ENCODE peak calls at places on chromosomes 11 and 22, in six cellular contexts. C is epithelial cell of esophagus, G is body of pancreas, Z is foreskin keratinocyte, A is suprapubic skin, U is fibroblast of pulmonary artery. B is an unnamed sample.

GRCh38 chr11:95108159-95108611 is 18.5 kb downstream of the ENDOD1 start:
- DNase-seq in G (no peak), C (peak), A (no peak), Z (no peak), U (peak), B (no peak)

GRCh38 chr11:128701936-128702335 is 8.1 kb downstream of the FLI1 start:
- DNase-seq in C (no peak), Z (no peak), G (no peak), A (no peak), U (no peak), B (no peak)

GRCh38 chr11:116376054-116376453 is 396.7 kb downstream of the BUD13 start:
- DNase-seq in G (no peak), U (no peak), Z (no peak), C (no peak), A (no peak), B (no peak)

GRCh38 chr22:30245985-30246901 is at the start of gene LIF:
- DNase-seq in G (no peak), U (peak), A (no peak), C (peak), Z (no peak), B (peak)

GRCh38 chr11:36394926-36395325 is 98.8 kb downstream of the PRR5L start:
- DNase-seq in U (no peak), A (no peak), Z (no peak), C (no peak), G (no peak), B (no peak)

GRCh38 chr11:3127706-3128355 is 37.3 kb downstream of the OSBPL5 start:
- DNase-seq in U (no peak), C (no peak), A (no peak), Z (no peak), G (peak), B (no peak)

GRCh38 chr11:843086-843704 is 543 bp downstream of the TSPAN4 start:
- DNase-seq in U (no peak), G (peak), Z (no peak), A (no peak), C (no peak), B (no peak)

GRCh38 chr11:2662430-2663299 is 37.1 kb downstream of the KCNQ1OT1 start:
- DNase-seq in A (peak), U (no peak), G (no peak), Z (no peak), C (no peak), B (no peak)

GRCh38 chr11:8317164-8317563 is 53.5 kb upstream of the LMO1 start:
- DNase-seq in A (no peak), U (peak), C (no peak), G (no peak), Z (no peak), B (no peak)

GRCh38 chr11:60767388-60767811 is 10.7 kb downstream of the MS4A15 start:
- DNase-seq in A (no peak), C (no peak), Z (no peak), U (no peak), G (no peak), B (no peak)

GRCh38 chr11:7494086-7494775 is 8.9 kb downstream of the OLFML1 start:
- DNase-seq in A (no peak), C (peak), U (no peak), G (no peak), Z (peak), B (no peak)

GRCh38 chr11:128535468-128536457 is 51.6 kb downstream of the ETS1 start:
- DNase-seq in U (no peak), A (no peak), Z (no peak), G (no peak), C (no peak), B (no peak)

GRCh38 chr11:45280449-45280848 is 5.7 kb downstream of the SYT13 start:
- DNase-seq in A (no peak), U (peak), Z (no peak), C (peak), G (no peak), B (no peak)

GRCh38 chr11:16612801-16613400 is 125.5 kb upstream of the C11orf58 start:
- DNase-seq in G (peak), C (peak), U (no peak), Z (peak), A (peak), B (no peak)

GRCh38 chr11:13338437-13339069 is 61.0 kb downstream of the BMAL1 start:
- DNase-seq in A (no peak), G (no peak), C (peak), Z (peak), U (peak), B (no peak)

GRCh38 chr11:93849751-93850584 is 450 bp downstream of the VSTM5 start:
- DNase-seq in A (no peak), U (peak), G (peak), C (no peak), Z (no peak), B (no peak)

GRCh38 chr11:65530157-65530496 is 5.2 kb downstream of the SCYL1 start:
- DNase-seq in A (no peak), G (no peak), U (no peak), C (no peak), Z (no peak), B (no peak)

GRCh38 chr11:416757-417621 is 2.2 kb upstream of the SIGIRR start:
- DNase-seq in C (peak), Z (no peak), G (peak), U (peak), A (no peak), B (no peak)

GRCh38 chr11:43790444-43790794 is 90.2 kb upstream of the ALKBH3 start:
- DNase-seq in G (no peak), C (peak), Z (peak), U (peak), A (no peak), B (no peak)

GRCh38 chr22:46531776-46532175 is 5.6 kb downstream of the CELSR1 start:
- DNase-seq in G (no peak), A (no peak), U (no peak), Z (no peak), C (no peak), B (no peak)

GRCh38 chr11:120058931-120059330 is 79.0 kb downstream of the TRIM29 start:
- DNase-seq in Z (no peak), C (no peak), U (no peak), G (no peak), A (no peak), B (no peak)

GRCh38 chr11:112597290-112597689 is 336.6 kb upstream of the PLET1 start:
- DNase-seq in A (no peak), U (no peak), Z (no peak), G (no peak), C (no peak), B (no peak)

GRCh38 chr11:44611088-44611487 is 45.6 kb downstream of the CD82 start:
- DNase-seq in G (no peak), U (no peak), Z (no peak), C (no peak), A (no peak), B (no peak)

GRCh38 chr11:126416542-126417090 is 61.1 kb downstream of the ST3GAL4 start:
- DNase-seq in G (peak), C (peak), Z (no peak), U (peak), A (peak), B (peak)

GRCh38 chr11:120061761-120062560 is 76.0 kb downstream of the TRIM29 start:
- DNase-seq in Z (no peak), A (peak), U (no peak), G (no peak), C (peak), B (no peak)

GRCh38 chr11:104654414-104654813 is 243.8 kb downstream of the CASP12 start:
- DNase-seq in Z (no peak), U (no peak), C (no peak), A (no peak), G (no peak), B (no peak)

GRCh38 chr11:11022126-11022730 is 164.4 kb upstream of the ZBED5 start:
- DNase-seq in U (peak), C (peak), Z (no peak), A (no peak), G (no peak), B (peak)

GRCh38 chr11:111918390-111919256 is at the start of gene C11orf52:
- DNase-seq in U (peak), G (peak), A (peak), C (peak), Z (no peak), B (no peak)

GRCh38 chr11:68099474-68100405 is 21.4 kb downstream of the CHKA start:
- DNase-seq in U (peak), C (no peak), G (peak), Z (no peak), A (no peak), B (peak)

GRCh38 chr22:46042786-46043185 is 65.8 kb upstream of the WNT7B start:
- DNase-seq in U (no peak), Z (no peak), A (peak), G (peak), C (no peak), B (no peak)

GRCh38 chr22:27961182-27961581 is 42.1 kb upstream of the PITPNB start:
- DNase-seq in Z (no peak), A (no peak), U (no peak), G (no peak), C (no peak), B (no peak)

GRCh38 chr22:37230673-37231405 is 13.2 kb downstream of the RAC2 start:
- DNase-seq in U (no peak), C (no peak), G (no peak), Z (no peak), A (no peak), B (peak)

GRCh38 chr11:57237204-57237681 is at the start of gene APLNR:
- DNase-seq in Z (no peak), G (no peak), A (no peak), U (no peak), C (no peak), B (no peak)

GRCh38 chr11:119759324-119759723 is 30.3 kb upstream of the NECTIN1 start:
- DNase-seq in G (no peak), C (peak), U (no peak), A (no peak), Z (no peak), B (no peak)

GRCh38 chr11:82676483-82677094 is 57.1 kb downstream of the FAM181B start:
- DNase-seq in G (no peak), A (no peak), U (no peak), Z (no peak), C (no peak), B (no peak)
- TF ChIP-seq CTCF in G (peak), A (peak), U (peak), Z (peak), C (peak), B (peak)

GRCh38 chr11:86800076-86800955 is at the start of gene PRSS23:
- DNase-seq in G (peak), Z (no peak), A (peak), U (peak), C (peak), B (peak)
- TF ChIP-seq CTCF in G (no peak), Z (peak), A (no peak), U (no peak), C (no peak), B (no peak)

GRCh38 chr22:39212721-39213376 is 31.9 kb downstream of the PDGFB start:
- DNase-seq in C (peak), U (peak), G (no peak), Z (peak), A (peak), B (peak)
- TF ChIP-seq CTCF in C (no peak), U (peak), G (no peak), Z (no peak), A (no peak), B (no peak)

DNA sequence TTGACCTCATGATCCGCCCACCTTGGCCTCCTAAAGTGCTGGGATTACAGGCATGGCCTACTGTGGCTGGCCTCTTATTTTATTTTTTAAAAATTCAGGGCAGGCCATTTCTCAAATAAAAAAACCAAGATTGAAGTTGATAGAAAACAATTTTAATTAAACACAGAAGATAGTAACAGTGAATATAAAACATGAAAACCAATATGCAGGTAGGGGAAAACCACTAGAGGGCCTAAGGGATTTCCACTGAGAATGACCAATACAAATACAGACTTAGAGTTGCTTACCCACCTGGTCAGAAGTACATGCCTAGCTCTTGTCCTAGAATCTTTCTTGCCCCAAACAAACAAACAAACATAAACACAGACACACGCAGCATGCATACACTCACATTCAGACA is 1.7 kb upstream of the RTCB start:
- DNase-seq in Z (no peak), U (peak), G (no peak), C (peak), A (no peak), B (peak)
- TF ChIP-seq CTCF in Z (peak), U (peak), G (peak), C (peak), A (no peak), B (peak)

GRCh38 chr11:110467556-110467955 is 37.8 kb downstream of the FDX1 start:
- DNase-seq in G (no peak), U (no peak), C (no peak), Z (no peak), A (no peak), B (no peak)
- TF ChIP-seq CTCF in G (no peak), U (no peak), C (no peak), Z (no peak), A (no peak), B (no peak)

GRCh38 chr11:131373756-131374155 is 3.3 kb downstream of the NTM start:
- DNase-seq in C (no peak), U (no peak), A (no peak), Z (no peak), G (no peak), B (no peak)

GRCh38 chr11:131371791-131372104 is 1.3 kb downstream of the NTM start:
- DNase-seq in U (no peak), C (no peak), A (no peak), G (no peak), Z (no peak), B (no peak)

GRCh38 chr11:131370901-131371790 is 731 bp downstream of the NTM start:
- DNase-seq in U (no peak), A (no peak), C (no peak), G (no peak), Z (no peak), B (no peak)

GRCh38 chr11:131373326-131373725 is 2.9 kb downstream of the NTM start:
- DNase-seq in G (no peak), A (no peak), C (no peak), Z (no peak), U (no peak), B (no peak)

DNA sequence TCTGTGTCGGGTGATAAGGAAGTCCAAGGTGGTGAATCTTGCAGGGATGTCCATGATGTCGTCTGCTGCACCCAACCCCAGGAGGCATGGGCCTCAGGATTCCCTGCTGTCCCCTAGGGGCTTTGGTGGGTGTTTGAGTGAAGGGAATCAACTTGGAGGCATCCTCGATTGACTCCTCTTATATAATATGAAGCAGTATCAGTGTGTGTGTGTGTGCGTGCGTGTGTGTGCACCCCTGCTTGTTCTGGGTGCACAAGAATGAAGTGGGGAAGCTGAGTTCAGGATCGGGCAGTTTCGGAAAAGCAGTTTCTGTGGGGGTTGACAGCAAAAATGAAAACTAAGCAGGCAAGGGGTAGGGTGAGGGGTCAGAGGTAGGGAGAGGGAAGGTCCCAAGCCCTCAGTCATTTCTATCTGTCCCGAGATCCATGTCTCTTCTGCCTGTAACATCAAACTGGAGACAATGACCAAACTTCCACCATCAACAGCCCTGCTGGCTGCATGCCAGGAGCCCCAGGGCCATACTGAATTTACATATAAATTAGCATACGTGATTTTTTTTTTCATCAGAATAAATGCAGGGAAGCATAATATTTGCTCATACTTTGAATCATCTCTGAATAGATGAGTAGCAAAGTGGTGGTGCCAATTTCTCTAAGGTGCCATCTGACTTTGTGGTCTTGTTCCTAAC is 2.0 kb downstream of the NTM start:
- DNase-seq in C (no peak), G (no peak), U (no peak), Z (no peak), A (no peak), B (no peak)
- TF ChIP-seq CTCF in C (no peak), G (no peak), U (no peak), Z (no peak), A (no peak), B (no peak)

DNA sequence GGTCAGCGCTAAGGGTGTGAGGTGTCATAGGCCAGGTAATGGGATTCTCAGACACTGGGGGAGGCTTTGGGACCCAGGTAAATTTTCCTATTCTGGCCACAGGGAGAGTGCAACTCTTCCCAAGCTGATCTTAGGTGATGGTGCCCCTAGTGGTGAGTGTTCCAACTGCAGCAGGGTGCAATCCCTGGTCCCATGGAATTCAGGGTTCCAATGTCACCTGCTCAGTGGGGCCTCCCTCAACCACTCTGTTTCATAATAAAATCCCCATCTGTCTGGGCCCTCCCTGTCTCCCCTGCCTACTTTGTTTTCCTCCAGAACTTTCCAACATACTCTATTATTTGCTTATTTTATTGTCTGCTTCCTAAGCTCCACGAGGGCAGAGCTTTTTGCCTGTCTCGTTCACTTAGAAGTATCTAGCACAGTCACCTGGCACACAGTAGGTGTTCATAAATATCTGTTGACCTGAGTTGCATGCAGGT is 2.9 kb upstream of the SGSM1 start:
- DNase-seq in A (peak), G (peak), Z (no peak), U (peak), C (peak), B (peak)
- TF ChIP-seq CTCF in A (peak), G (peak), Z (peak), U (peak), C (peak), B (peak)

DNA sequence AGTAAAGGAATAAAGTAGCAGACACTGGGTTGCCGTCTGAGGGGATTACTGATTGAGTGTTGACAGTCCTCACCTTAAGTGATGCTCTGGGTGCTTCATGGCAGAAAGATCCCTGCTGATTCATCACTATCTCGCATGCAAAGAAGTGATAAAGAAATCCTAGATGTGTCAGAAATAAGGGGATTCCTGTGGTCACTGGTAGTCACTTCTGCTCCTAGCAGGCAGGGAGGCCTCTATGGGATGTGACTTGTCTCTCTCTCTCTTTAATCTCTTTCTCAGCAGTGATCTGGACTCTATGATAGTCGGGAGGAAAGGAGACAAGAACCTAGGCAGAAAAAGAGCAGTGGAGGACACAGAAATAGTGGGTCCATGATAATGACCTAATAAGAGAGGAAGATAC is 30.9 kb upstream of the OR56A1 start:
- DNase-seq in C (no peak), G (no peak), A (no peak), U (no peak), Z (no peak), B (no peak)
- TF ChIP-seq CTCF in C (no peak), G (no peak), A (no peak), U (no peak), Z (no peak), B (no peak)